ENCODE peak calls at places on chromosome 14, in seven cellular contexts. O is heart right ventricle, D is A673, L is MM.1S, Q is IMR-90, G is left ventricle myocardium inferior, J is ovary. Z is an unnamed sample.
A peak's percentile ranks its signal among the peaks of the same experiment; 100 is the strongest.

GRCh38 chr14:35965425-35965824 is 139.3 kb downstream of the BRMS1L start:
- DNase-seq in O (no peak), D (no peak), L (no peak), Q (no peak), G (no peak), J (no peak), Z (no peak)

GRCh38 chr14:94773682-94774211 is 3.8 kb upstream of the GSC start:
- DNase-seq in O (no peak), D (no peak), L (no peak), Q (no peak), G (no peak), J (no peak), Z (no peak)

GRCh38 chr14:61699092-61699491 is 3.8 kb downstream of the HIF1A start:
- DNase-seq in O (no peak), D (no peak), L (no peak), Q (no peak), G (no peak), J (no peak), Z (no peak)

GRCh38 chr14:52235434-52235833 is 32.1 kb upstream of the PTGDR start:
- DNase-seq in O (no peak), D (no peak), L (no peak), Q (no peak), G (no peak), J (no peak), Z (no peak)

GRCh38 chr14:82806426-82806825 is 1272.8 kb upstream of the SEL1L start:
- DNase-seq in O (no peak), D (no peak), L (no peak), Q (no peak), G (no peak), J (no peak), Z (no peak)

GRCh38 chr14:61616524-61617185 is 78.7 kb upstream of the HIF1A start:
- DNase-seq in O (no peak), D (no peak), L (no peak), Q (peak; percentile 89), G (no peak), J (no peak), Z (peak; percentile 83)

GRCh38 chr14:32985881-32986280 is 47.2 kb downstream of the NPAS3 start:
- DNase-seq in O (peak; percentile 22), D (peak; percentile 65), L (no peak), Q (no peak), G (peak; percentile 47), J (no peak), Z (peak; percentile 19)

GRCh38 chr14:55103005-55103640 is 25.9 kb upstream of the LGALS3 start:
- DNase-seq in O (peak; percentile 63), D (peak; percentile 55), L (peak; percentile 61), Q (peak; percentile 95), G (peak; percentile 70), J (peak; percentile 80), Z (peak; percentile 94)

GRCh38 chr14:101022121-101022520 is 118.6 kb upstream of the RTL1 start:
- DNase-seq in O (no peak), D (no peak), L (no peak), Q (no peak), G (no peak), J (no peak), Z (no peak)

GRCh38 chr14:63956326-63956725 is 103.5 kb downstream of the SYNE2 start:
- DNase-seq in O (no peak), D (no peak), L (no peak), Q (peak; percentile 63), G (no peak), J (no peak), Z (no peak)

GRCh38 chr14:24436355-24437019 is 6.1 kb downstream of the SDR39U1 start:
- DNase-seq in O (no peak), D (peak; percentile 71), L (no peak), Q (peak; percentile 85), G (no peak), J (peak; percentile 49), Z (peak; percentile 62)

GRCh38 chr14:23361763-23362162 is 3.2 kb downstream of the EFS start:
- DNase-seq in O (no peak), D (no peak), L (no peak), Q (no peak), G (no peak), J (no peak), Z (no peak)

GRCh38 chr14:103594265-103594664 is 31.5 kb downstream of the COA8 start:
- DNase-seq in O (peak; percentile 25), D (peak; percentile 71), L (no peak), Q (peak; percentile 74), G (peak; percentile 28), J (peak; percentile 50), Z (peak; percentile 91)

GRCh38 chr14:32727827-32728226 is 210.9 kb upstream of the NPAS3 start:
- DNase-seq in O (no peak), D (no peak), L (no peak), Q (no peak), G (no peak), J (no peak), Z (no peak)

GRCh38 chr14:27236601-27237000 is 638.8 kb upstream of the NOVA1 start:
- DNase-seq in O (no peak), D (no peak), L (no peak), Q (no peak), G (no peak), J (no peak), Z (no peak)

GRCh38 chr14:24235804-24236688 is 3.3 kb downstream of the GMPR2 start:
- DNase-seq in O (no peak), D (no peak), L (no peak), Q (no peak), G (no peak), J (no peak), Z (no peak)

GRCh38 chr14:105247715-105248367 is 492 bp upstream of the BTBD6 start:
- DNase-seq in O (no peak), D (no peak), L (no peak), Q (no peak), G (no peak), J (no peak), Z (no peak)

DNA sequence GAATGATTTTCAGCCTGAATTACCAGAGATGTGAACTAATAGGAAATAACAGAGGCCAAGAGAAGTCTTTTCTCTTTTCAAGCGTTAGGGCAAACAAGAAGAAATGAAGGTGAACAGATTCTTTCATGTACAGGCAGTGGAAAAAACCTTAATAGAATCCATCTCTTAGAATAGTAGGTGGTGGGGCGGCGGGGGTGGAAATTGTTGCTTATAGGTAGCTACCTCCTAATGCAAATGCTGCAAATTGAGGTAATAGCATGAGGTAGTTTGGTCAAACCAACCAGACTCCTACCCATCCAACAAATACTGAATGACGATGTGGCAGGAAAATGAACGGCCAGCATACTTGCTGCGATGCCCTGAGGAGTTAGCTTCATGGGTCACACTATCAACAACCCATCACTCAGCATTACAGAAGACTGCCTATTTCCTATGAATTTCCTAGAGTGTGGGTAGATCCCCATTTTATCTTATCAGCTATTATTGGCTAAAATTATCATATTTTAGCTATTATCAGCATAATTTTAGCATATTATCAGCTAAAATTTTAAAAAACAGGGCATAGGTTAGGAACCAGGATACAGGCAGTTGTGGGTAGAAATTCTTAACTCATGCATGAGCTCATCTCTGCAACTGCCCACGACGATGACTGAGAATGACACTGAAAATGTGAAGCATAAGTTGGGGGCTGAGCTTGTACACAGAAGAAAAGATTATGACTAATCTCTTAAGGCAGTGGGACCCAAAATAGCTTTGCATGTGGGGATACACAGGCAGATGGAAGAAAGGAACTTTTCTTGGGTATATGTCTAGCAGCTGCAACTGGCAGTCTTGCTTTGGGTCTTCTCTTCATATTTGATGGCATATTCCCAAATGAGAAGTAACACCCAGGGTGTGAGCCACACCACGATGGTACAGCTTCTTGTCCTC is 68.7 kb downstream of the NIN start:
- DNase-seq in O (no peak), D (no peak), L (no peak), Q (peak; percentile 94), G (no peak), J (no peak), Z (peak; percentile 18)
- H3K27ac ChIP-seq in O (no peak overlapping the region), D (no peak overlapping the region), L (no peak overlapping the region), Q (no peak overlapping the region), G (no peak overlapping the region), J (no peak overlapping the region), Z (no peak overlapping the region)

GRCh38 chr14:38544766-38545165 is 288.9 kb upstream of the CLEC14A start:
- DNase-seq in O (no peak), D (peak; percentile 44), L (no peak), Q (no peak), G (no peak), J (no peak), Z (no peak)
- H3K27me3 ChIP-seq in O (no peaks in the 10 kb centered on the region), D (no peaks in the 10 kb centered on the region), L (no peaks in the 10 kb centered on the region), Q (no peaks in the 10 kb centered on the region), G (no peaks in the 10 kb centered on the region), J (no peaks in the 10 kb centered on the region), Z (no peaks in the 10 kb centered on the region)

DNA sequence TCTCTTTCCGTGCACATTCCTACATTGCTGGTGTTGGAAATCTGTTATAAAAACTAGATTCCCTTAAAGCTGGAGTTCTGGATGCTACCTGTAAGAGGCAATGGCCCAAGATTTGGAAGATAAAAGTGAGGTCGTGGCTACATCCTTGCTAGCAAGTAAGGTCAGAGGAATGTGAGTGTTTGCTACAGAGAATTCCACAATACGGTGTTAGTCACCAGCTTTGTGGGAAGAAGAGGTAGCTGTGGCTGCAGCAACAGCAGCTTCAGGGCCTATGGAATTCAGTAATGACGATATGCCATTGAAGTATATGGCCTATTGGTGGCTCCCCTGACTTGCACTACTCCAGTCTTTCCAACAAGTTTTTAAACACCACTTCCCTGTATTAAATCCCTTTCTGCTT is 227.7 kb upstream of the TMEM260 start:
- DNase-seq in O (no peak), D (no peak), L (no peak), Q (peak; percentile 92), G (no peak), J (no peak), Z (no peak)
- TF ChIP-seq CTCF in O (no peak), D (no peak), L (no peak), Q (peak; percentile 29), G (no peak), J (no peak), Z (no peak)

GRCh38 chr14:68666206-68666730 is 126.6 kb downstream of the ZFP36L1 start:
- DNase-seq in O (no peak), D (no peak), L (no peak), Q (peak; percentile 43), G (no peak), J (no peak), Z (no peak)

GRCh38 chr14:68663385-68664076 is 129.3 kb downstream of the ZFP36L1 start:
- DNase-seq in O (no peak), D (no peak), L (no peak), Q (peak; percentile 91), G (no peak), J (no peak), Z (no peak)

GRCh38 chr14:68664225-68664681 is 128.6 kb downstream of the ZFP36L1 start:
- DNase-seq in O (no peak), D (no peak), L (no peak), Q (peak; percentile 12), G (no peak), J (no peak), Z (no peak)

GRCh38 chr14:68665792-68666195 is 127.1 kb downstream of the ZFP36L1 start:
- DNase-seq in O (no peak), D (no peak), L (no peak), Q (no peak), G (no peak), J (no peak), Z (no peak)

GRCh38 chr14:68665116-68665515 is 127.8 kb downstream of the ZFP36L1 start:
- DNase-seq in O (no peak), D (no peak), L (no peak), Q (peak; percentile 68), G (no peak), J (no peak), Z (no peak)
- H3K27ac ChIP-seq in O (peak overlapping the region; percentile 18), D (no peak overlapping the region), L (no peak overlapping the region), Q (no peak overlapping the region), G (peak overlapping the region; percentile 79), J (peak overlapping the region; percentile 29), Z (peak overlapping the region; percentile 72)

Z was measured in cardiac muscle cell.